ENCODE peak calls at places on chromosomes 13 and 19, in nine cellular contexts. One of them, this sample, is unnamed.

GRCh38 chr13:109209526-109209925 is 576.9 kb downstream of the IRS2 start:
- DNase-seq in heart left ventricle: no peak
- DNase-seq in tibial artery: no peak
- DNase-seq in A549: no peak
- DNase-seq in astrocyte of the cerebellum: no peak
- DNase-seq in mucosa of descending colon: no peak
- DNase-seq in thoracic aorta: no peak
- DNase-seq in fibroblast of pulmonary artery: no peak
- DNase-seq in choroid plexus epithelial cell: no peak
- DNase-seq in this sample: no peak

GRCh38 chr13:42746846-42747245 is 34.5 kb upstream of the FAM216B start:
- DNase-seq in heart left ventricle: no peak
- DNase-seq in tibial artery: no peak
- DNase-seq in A549: no peak
- DNase-seq in astrocyte of the cerebellum: no peak
- DNase-seq in mucosa of descending colon: no peak
- DNase-seq in thoracic aorta: no peak
- DNase-seq in fibroblast of pulmonary artery: no peak
- DNase-seq in choroid plexus epithelial cell: peak; percentile 41
- DNase-seq in this sample: no peak

GRCh38 chr13:83879431-83880171 is 2.7 kb downstream of the SLITRK1 start:
- DNase-seq in heart left ventricle: no peak
- DNase-seq in tibial artery: no peak
- DNase-seq in A549: no peak
- DNase-seq in astrocyte of the cerebellum: no peak
- DNase-seq in mucosa of descending colon: no peak
- DNase-seq in thoracic aorta: no peak
- DNase-seq in fibroblast of pulmonary artery: no peak
- DNase-seq in choroid plexus epithelial cell: no peak
- DNase-seq in this sample: peak; percentile 6

GRCh38 chr13:42218576-42218975 is 53.4 kb upstream of the AKAP11 start:
- DNase-seq in heart left ventricle: no peak
- DNase-seq in tibial artery: no peak
- DNase-seq in A549: no peak
- DNase-seq in astrocyte of the cerebellum: no peak
- DNase-seq in mucosa of descending colon: no peak
- DNase-seq in thoracic aorta: no peak
- DNase-seq in fibroblast of pulmonary artery: no peak
- DNase-seq in choroid plexus epithelial cell: no peak
- DNase-seq in this sample: peak; percentile 11

GRCh38 chr13:100673831-100674362 is 698 bp downstream of the TMTC4 start:
- DNase-seq in heart left ventricle: peak; percentile 80
- DNase-seq in tibial artery: peak; percentile 73
- DNase-seq in A549: peak; percentile 63
- DNase-seq in astrocyte of the cerebellum: peak; percentile 93
- DNase-seq in mucosa of descending colon: peak; percentile 62
- DNase-seq in thoracic aorta: no peak
- DNase-seq in fibroblast of pulmonary artery: peak; percentile 92
- DNase-seq in choroid plexus epithelial cell: peak; percentile 94
- DNase-seq in this sample: peak; percentile 77

GRCh38 chr19:32595491-32595890 is 14.5 kb downstream of the PDCD5 start:
- DNase-seq in heart left ventricle: no peak
- DNase-seq in tibial artery: no peak
- DNase-seq in A549: no peak
- DNase-seq in astrocyte of the cerebellum: no peak
- DNase-seq in mucosa of descending colon: no peak
- DNase-seq in thoracic aorta: no peak
- DNase-seq in fibroblast of pulmonary artery: no peak
- DNase-seq in choroid plexus epithelial cell: no peak
- DNase-seq in this sample: no peak

GRCh38 chr19:35265126-35265995 is 3.4 kb upstream of the USF2 start:
- DNase-seq in heart left ventricle: peak; percentile 53
- DNase-seq in tibial artery: peak; percentile 53
- DNase-seq in A549: no peak
- DNase-seq in astrocyte of the cerebellum: no peak
- DNase-seq in mucosa of descending colon: no peak
- DNase-seq in thoracic aorta: no peak
- DNase-seq in fibroblast of pulmonary artery: no peak
- DNase-seq in choroid plexus epithelial cell: no peak
- DNase-seq in this sample: peak; percentile 17

GRCh38 chr13:82758056-82758455 is 1124.2 kb downstream of the SLITRK1 start:
- DNase-seq in heart left ventricle: no peak
- DNase-seq in tibial artery: no peak
- DNase-seq in A549: no peak
- DNase-seq in astrocyte of the cerebellum: no peak
- DNase-seq in mucosa of descending colon: no peak
- DNase-seq in thoracic aorta: no peak
- DNase-seq in fibroblast of pulmonary artery: peak; percentile 56
- DNase-seq in choroid plexus epithelial cell: peak; percentile 60
- DNase-seq in this sample: peak; percentile 17

GRCh38 chr13:106561551-106562170 is 6.3 kb downstream of the ARGLU1 start:
- DNase-seq in heart left ventricle: no peak
- DNase-seq in tibial artery: no peak
- DNase-seq in A549: no peak
- DNase-seq in astrocyte of the cerebellum: no peak
- DNase-seq in mucosa of descending colon: no peak
- DNase-seq in thoracic aorta: no peak
- DNase-seq in fibroblast of pulmonary artery: peak; percentile 64
- DNase-seq in choroid plexus epithelial cell: peak; percentile 40
- DNase-seq in this sample: no peak

GRCh38 chr19:14117668-14118164 is at the start of gene PRKACA:
- DNase-seq in heart left ventricle: peak; percentile 100
- DNase-seq in tibial artery: peak; percentile 100
- DNase-seq in A549: peak; percentile 92
- DNase-seq in astrocyte of the cerebellum: peak; percentile 98
- DNase-seq in mucosa of descending colon: peak; percentile 99
- DNase-seq in thoracic aorta: peak; percentile 96
- DNase-seq in fibroblast of pulmonary artery: peak; percentile 99
- DNase-seq in choroid plexus epithelial cell: peak; percentile 100
- DNase-seq in this sample: peak; percentile 99

GRCh38 chr13:91162180-91162579 is 185.3 kb upstream of the MIR17HG start:
- DNase-seq in heart left ventricle: no peak
- DNase-seq in tibial artery: no peak
- DNase-seq in A549: no peak
- DNase-seq in astrocyte of the cerebellum: no peak
- DNase-seq in mucosa of descending colon: no peak
- DNase-seq in thoracic aorta: no peak
- DNase-seq in fibroblast of pulmonary artery: no peak
- DNase-seq in choroid plexus epithelial cell: no peak
- DNase-seq in this sample: no peak

GRCh38 chr13:48564046-48564445 is 31.2 kb upstream of the RCBTB2 start:
- DNase-seq in heart left ventricle: no peak
- DNase-seq in tibial artery: no peak
- DNase-seq in A549: no peak
- DNase-seq in astrocyte of the cerebellum: no peak
- DNase-seq in mucosa of descending colon: no peak
- DNase-seq in thoracic aorta: no peak
- DNase-seq in fibroblast of pulmonary artery: no peak
- DNase-seq in choroid plexus epithelial cell: peak; percentile 40
- DNase-seq in this sample: no peak

GRCh38 chr13:32851083-32852064 is 164.8 kb upstream of the KL start:
- DNase-seq in heart left ventricle: no peak
- DNase-seq in tibial artery: no peak
- DNase-seq in A549: no peak
- DNase-seq in astrocyte of the cerebellum: no peak
- DNase-seq in mucosa of descending colon: no peak
- DNase-seq in thoracic aorta: no peak
- DNase-seq in fibroblast of pulmonary artery: no peak
- DNase-seq in choroid plexus epithelial cell: peak; percentile 43
- DNase-seq in this sample: no peak

GRCh38 chr13:67224148-67224846 is 5.8 kb downstream of the PCDH9 start:
- DNase-seq in heart left ventricle: peak; percentile 84
- DNase-seq in tibial artery: peak; percentile 74
- DNase-seq in A549: peak; percentile 24
- DNase-seq in astrocyte of the cerebellum: peak; percentile 72
- DNase-seq in mucosa of descending colon: peak; percentile 64
- DNase-seq in thoracic aorta: peak; percentile 33
- DNase-seq in fibroblast of pulmonary artery: peak; percentile 92
- DNase-seq in choroid plexus epithelial cell: peak; percentile 95
- DNase-seq in this sample: peak; percentile 67

GRCh38 chr13:20442798-20443381 is 82.8 kb downstream of the CRYL1 start:
- DNase-seq in heart left ventricle: no peak
- DNase-seq in tibial artery: no peak
- DNase-seq in A549: no peak
- DNase-seq in astrocyte of the cerebellum: no peak
- DNase-seq in mucosa of descending colon: peak; percentile 74
- DNase-seq in thoracic aorta: no peak
- DNase-seq in fibroblast of pulmonary artery: no peak
- DNase-seq in choroid plexus epithelial cell: no peak
- DNase-seq in this sample: no peak

GRCh38 chr13:75219479-75220237 is 262.3 kb downstream of the TBC1D4 start:
- DNase-seq in heart left ventricle: peak; percentile 92
- DNase-seq in tibial artery: peak; percentile 83
- DNase-seq in A549: peak; percentile 58
- DNase-seq in astrocyte of the cerebellum: peak; percentile 37
- DNase-seq in mucosa of descending colon: peak; percentile 75
- DNase-seq in thoracic aorta: peak; percentile 21
- DNase-seq in fibroblast of pulmonary artery: peak; percentile 74
- DNase-seq in choroid plexus epithelial cell: peak; percentile 85
- DNase-seq in this sample: peak; percentile 67

GRCh38 chr13:51942189-51942588 is 69.1 kb downstream of the ATP7B start:
- DNase-seq in heart left ventricle: no peak
- DNase-seq in tibial artery: no peak
- DNase-seq in A549: no peak
- DNase-seq in astrocyte of the cerebellum: no peak
- DNase-seq in mucosa of descending colon: peak; percentile 87
- DNase-seq in thoracic aorta: no peak
- DNase-seq in fibroblast of pulmonary artery: no peak
- DNase-seq in choroid plexus epithelial cell: no peak
- DNase-seq in this sample: no peak

DNA sequence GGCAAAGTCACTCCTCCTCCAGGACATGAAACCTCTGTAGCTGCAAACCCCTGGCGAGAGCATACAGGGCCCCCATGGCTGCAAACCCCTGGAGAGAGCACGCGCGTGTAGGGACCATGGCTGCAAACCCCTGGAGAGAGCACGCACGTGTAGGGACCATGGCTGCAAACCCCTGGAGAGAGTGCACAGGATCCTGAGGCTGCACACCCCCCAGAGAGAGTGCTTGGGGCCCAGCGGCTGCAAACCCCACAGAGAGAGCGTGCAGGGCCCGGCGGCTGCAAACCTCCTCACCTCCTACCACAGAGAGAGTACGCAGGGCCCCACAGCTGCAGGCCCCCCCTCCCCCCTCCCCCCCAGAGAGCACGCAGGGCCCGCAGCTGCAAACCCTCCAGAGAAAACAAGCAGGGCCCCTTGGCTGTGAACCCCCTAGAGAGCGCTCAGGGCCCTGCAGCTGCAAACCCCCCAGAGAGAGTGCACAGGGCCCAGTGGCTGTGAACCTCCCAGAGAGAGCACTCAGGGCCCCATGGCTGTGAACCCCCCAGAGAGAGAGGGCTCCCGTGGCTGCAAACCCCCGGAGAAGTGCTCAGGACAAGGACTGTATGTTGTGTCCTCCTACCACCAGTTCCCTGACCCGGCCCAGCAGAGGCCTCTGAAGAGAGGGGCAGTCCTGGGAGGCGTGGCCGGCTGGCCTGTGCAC is 7.3 kb downstream of the ADPRHL1 start:
- DNase-seq in heart left ventricle: no peak
- DNase-seq in tibial artery: peak; percentile 48
- DNase-seq in A549: no peak
- DNase-seq in astrocyte of the cerebellum: no peak
- DNase-seq in mucosa of descending colon: peak; percentile 43
- DNase-seq in thoracic aorta: no peak
- DNase-seq in fibroblast of pulmonary artery: no peak
- DNase-seq in choroid plexus epithelial cell: peak; percentile 68
- DNase-seq in this sample: no peak
- H3K4me3 ChIP-seq in heart left ventricle: no peak overlapping the region
- H3K4me3 ChIP-seq in tibial artery: no peak overlapping the region
- H3K4me3 ChIP-seq in A549: no peak overlapping the region
- H3K4me3 ChIP-seq in astrocyte of the cerebellum: no peak overlapping the region
- H3K4me3 ChIP-seq in mucosa of descending colon: no peak overlapping the region
- H3K4me3 ChIP-seq in thoracic aorta: no peak overlapping the region
- H3K4me3 ChIP-seq in fibroblast of pulmonary artery: no peak overlapping the region
- H3K4me3 ChIP-seq in choroid plexus epithelial cell: no peak overlapping the region
- H3K4me3 ChIP-seq in this sample: no peak overlapping the region

DNA sequence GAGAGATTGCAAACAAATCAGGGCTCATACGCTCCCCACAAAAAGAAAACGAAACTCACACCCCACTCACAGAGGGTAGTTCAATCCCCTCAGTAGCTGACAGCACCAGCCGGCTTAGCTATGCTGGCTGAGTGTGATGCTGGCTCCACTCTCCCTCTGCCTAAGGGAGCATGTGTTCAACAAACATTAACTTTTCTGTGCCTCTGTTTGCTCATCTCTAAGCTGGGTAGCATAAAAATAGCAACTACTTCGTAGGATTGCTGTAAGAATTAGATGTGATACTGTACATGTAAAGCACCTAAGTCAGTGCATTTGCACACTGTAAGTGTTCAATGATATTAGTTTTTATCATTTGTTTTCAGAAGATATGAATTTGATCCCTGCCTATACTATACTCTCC is 282.5 kb downstream of the FOXO1 start:
- DNase-seq in heart left ventricle: no peak
- DNase-seq in tibial artery: no peak
- DNase-seq in A549: no peak
- DNase-seq in astrocyte of the cerebellum: no peak
- DNase-seq in mucosa of descending colon: no peak
- DNase-seq in thoracic aorta: no peak
- DNase-seq in fibroblast of pulmonary artery: no peak
- DNase-seq in choroid plexus epithelial cell: no peak
- DNase-seq in this sample: no peak
- TF ChIP-seq CTCF in heart left ventricle: no peak
- TF ChIP-seq CTCF in tibial artery: no peak
- TF ChIP-seq CTCF in A549: no peak
- TF ChIP-seq CTCF in astrocyte of the cerebellum: no peak
- TF ChIP-seq CTCF in mucosa of descending colon: no peak
- TF ChIP-seq CTCF in thoracic aorta: no peak
- TF ChIP-seq CTCF in fibroblast of pulmonary artery: no peak
- TF ChIP-seq CTCF in choroid plexus epithelial cell: no peak
- TF ChIP-seq CTCF in this sample: no peak

GRCh38 chr19:30428281-30428680 is 56.1 kb downstream of the ZNF536 start:
- DNase-seq in heart left ventricle: no peak
- DNase-seq in tibial artery: no peak
- DNase-seq in A549: no peak
- DNase-seq in astrocyte of the cerebellum: no peak
- DNase-seq in mucosa of descending colon: no peak
- DNase-seq in thoracic aorta: no peak
- DNase-seq in fibroblast of pulmonary artery: no peak
- DNase-seq in choroid plexus epithelial cell: no peak
- DNase-seq in this sample: no peak
- H3K4me3 ChIP-seq in heart left ventricle: no peak overlapping the region
- H3K4me3 ChIP-seq in tibial artery: no peak overlapping the region
- H3K4me3 ChIP-seq in A549: no peak overlapping the region
- H3K4me3 ChIP-seq in astrocyte of the cerebellum: no peak overlapping the region
- H3K4me3 ChIP-seq in mucosa of descending colon: no peak overlapping the region
- H3K4me3 ChIP-seq in thoracic aorta: no peak overlapping the region
- H3K4me3 ChIP-seq in fibroblast of pulmonary artery: no peak overlapping the region
- H3K4me3 ChIP-seq in choroid plexus epithelial cell: no peak overlapping the region
- H3K4me3 ChIP-seq in this sample: no peak overlapping the region

DNA sequence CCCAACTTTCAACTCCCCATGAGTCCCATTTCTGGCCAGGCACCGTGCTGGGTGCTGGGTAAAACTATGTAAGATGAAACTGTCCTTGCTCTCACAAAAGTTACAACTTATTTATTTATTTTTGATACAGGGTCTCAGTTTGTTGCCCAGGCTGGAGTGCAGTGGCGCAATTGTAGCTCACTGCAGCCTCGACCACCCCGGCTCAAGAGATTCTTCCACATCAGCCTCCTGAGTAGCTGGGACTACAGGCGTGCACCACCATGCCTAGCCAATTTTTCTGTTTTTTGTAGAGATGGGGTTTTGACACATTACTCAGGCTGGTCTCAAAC is 12.9 kb upstream of the CADM4 start:
- DNase-seq in heart left ventricle: no peak
- DNase-seq in tibial artery: no peak
- DNase-seq in A549: no peak
- DNase-seq in astrocyte of the cerebellum: no peak
- DNase-seq in mucosa of descending colon: no peak
- DNase-seq in thoracic aorta: no peak
- DNase-seq in fibroblast of pulmonary artery: no peak
- DNase-seq in choroid plexus epithelial cell: no peak
- DNase-seq in this sample: no peak
- TF ChIP-seq CTCF in heart left ventricle: no peak
- TF ChIP-seq CTCF in tibial artery: no peak
- TF ChIP-seq CTCF in A549: no peak
- TF ChIP-seq CTCF in astrocyte of the cerebellum: no peak
- TF ChIP-seq CTCF in mucosa of descending colon: no peak
- TF ChIP-seq CTCF in thoracic aorta: no peak
- TF ChIP-seq CTCF in fibroblast of pulmonary artery: no peak
- TF ChIP-seq CTCF in choroid plexus epithelial cell: no peak
- TF ChIP-seq CTCF in this sample: no peak

This sample was measured in AG10803.